ENCODE peak calls at places on chromosomes 16 and 17, in four cellular contexts. K is activated T-helper 2 cell treated with anti-CD3 and anti-CD28 coated beads, Interferon-gamma antibody, Interleukin-2, Interleukin-4, amounts not matched to agents 10 μg/mL and 5 μg/mL and 100 μg/mL, durations not matched to agents 14 hours and 24 hours and 36 hours; E is NCI-H82; Q is MCF 10A. B is an unnamed sample.

GRCh38 chr17:41140360-41141132 is at the start of gene KRTAP4-6:
- DNase-seq in Q (peak), K (no peak), E (no peak), B (peak)

GRCh38 chr17:18314059-18314730 is 599 bp downstream of the TOP3A start:
- DNase-seq in E (peak), Q (peak), K (no peak), B (peak)

GRCh38 chr16:68724797-68725196 is 12.3 kb upstream of the CDH1 start:
- DNase-seq in Q (no peak), E (no peak), K (no peak), B (no peak)

GRCh38 chr17:3875317-3875716 is 17.5 kb downstream of the CAMKK1 start:
- DNase-seq in E (no peak), K (no peak), Q (no peak), B (no peak)

GRCh38 chr17:10118788-10119130 is 79.6 kb downstream of the GAS7 start:
- DNase-seq in E (peak), Q (no peak), K (no peak), B (no peak)

GRCh38 chr16:64627288-64627687 is 494.6 kb downstream of the CDH11 start:
- DNase-seq in K (no peak), E (peak), Q (peak), B (no peak)

GRCh38 chr16:49036126-49036525 is 245.5 kb downstream of the CBLN1 start:
- DNase-seq in K (no peak), Q (no peak), E (no peak), B (no peak)

GRCh38 chr17:74240637-74241036 is 27.3 kb downstream of the TTYH2 start:
- DNase-seq in K (no peak), Q (no peak), E (no peak), B (no peak)

GRCh38 chr17:235831-236640 is 54.6 kb upstream of the DOC2B start:
- DNase-seq in K (no peak), Q (no peak), E (no peak), B (no peak)

B was measured in RWPE1.